ENCODE peak calls at places on chromosome 6, in four cellular contexts. M, N, O and J are unnamed samples.
A peak's percentile ranks its signal among the peaks of the same experiment; 100 is the strongest.

GRCh38 chr6:26743157-26743821 is 83.7 kb upstream of the ZNF322 start:
- DNase-seq in M (no peak), N (peak; percentile 51), O (no peak), J (peak; percentile 53)

GRCh38 chr6:44416103-44416502 is 28.6 kb downstream of the CDC5L start:
- DNase-seq in N (peak; percentile 34), O (peak; percentile 2), M (no peak), J (peak; percentile 41)

GRCh38 chr6:36592221-36592655 is 1.9 kb upstream of the SRSF3 start:
- DNase-seq in N (no peak), O (no peak), M (no peak), J (no peak)

GRCh38 chr6:98416027-98416426 is 418.3 kb upstream of the POU3F2 start:
- DNase-seq in N (no peak), O (no peak), M (no peak), J (no peak)

GRCh38 chr6:35487653-35488516 is 9.0 kb downstream of the TEAD3 start:
- DNase-seq in O (no peak), M (no peak), N (peak; percentile 62), J (peak; percentile 21)

GRCh38 chr6:26296857-26297648 is 67.9 kb upstream of the BTN3A2 start:
- DNase-seq in M (no peak), N (no peak), O (no peak), J (peak; percentile 23)

GRCh38 chr6:144816936-144817335 is 531.8 kb downstream of the UTRN start:
- DNase-seq in N (no peak), M (no peak), O (no peak), J (no peak)

GRCh38 chr6:170532867-170533488 is 20.1 kb downstream of the PSMB1 start:
- DNase-seq in M (no peak), O (no peak), N (no peak), J (no peak)

GRCh38 chr6:139587469-139587868 is 213.0 kb upstream of the CITED2 start:
- DNase-seq in O (peak; percentile 79), N (peak; percentile 79), M (no peak), J (peak; percentile 88)

GRCh38 chr6:73088138-73088813 is 137.0 kb downstream of the KHDC1L start:
- DNase-seq in N (no peak), M (no peak), O (no peak), J (no peak)

GRCh38 chr6:36423101-36423824 is 19.4 kb downstream of the PXT1 start:
- DNase-seq in M (peak; percentile 98), N (peak; percentile 98), O (peak; percentile 91), J (peak; percentile 96)

GRCh38 chr6:141635621-141636020 is 497.1 kb upstream of the GJE1 start:
- DNase-seq in M (no peak), N (no peak), O (no peak), J (no peak)

GRCh38 chr6:133895573-133896343 is 6.8 kb downstream of the TCF21 start:
- DNase-seq in M (no peak), O (no peak), N (peak; percentile 44), J (peak; percentile 48)

GRCh38 chr6:141259832-141260231 is 872.9 kb upstream of the GJE1 start:
- DNase-seq in N (no peak), O (no peak), M (no peak), J (peak; percentile 43)

GRCh38 chr6:156634048-156634447 is 143.1 kb upstream of the ARID1B start:
- DNase-seq in M (no peak), O (no peak), N (no peak), J (no peak)

GRCh38 chr6:135329851-135330803 is 149.0 kb downstream of the MYB start:
- DNase-seq in N (no peak), O (no peak), M (no peak), J (no peak)

GRCh38 chr6:116447052-116447451 is 14.1 kb upstream of the CALHM6 start:
- DNase-seq in O (no peak), M (no peak), N (peak; percentile 35), J (no peak)

GRCh38 chr6:24451581-24452041 is 37.8 kb downstream of the GPLD1 start:
- DNase-seq in O (no peak), N (no peak), M (no peak), J (no peak)

GRCh38 chr6:113829702-113830058 is 27.5 kb upstream of the MARCKS start:
- DNase-seq in N (peak; percentile 48), M (no peak), O (no peak), J (peak; percentile 55)

GRCh38 chr6:16322666-16323312 is 84.4 kb downstream of the GMPR start:
- DNase-seq in N (peak; percentile 62), M (peak; percentile 33), O (peak; percentile 87), J (peak; percentile 62)

GRCh38 chr6:51472745-51473483 is 614.5 kb downstream of the PKHD1 start:
- DNase-seq in O (no peak), M (no peak), N (no peak), J (no peak)

GRCh38 chr6:90860822-90861601 is 274.1 kb upstream of the MAP3K7 start:
- DNase-seq in M (no peak), N (no peak), O (no peak), J (no peak)

GRCh38 chr6:47822856-47823554 is 41.2 kb downstream of the OPN5 start:
- DNase-seq in M (no peak), O (no peak), N (no peak), J (no peak)

GRCh38 chr6:135624402-135625297 is 127.1 kb upstream of the AHI1 start:
- DNase-seq in N (no peak), M (no peak), O (no peak), J (no peak)

GRCh38 chr6:35181933-35182612 is 31.7 kb upstream of the SCUBE3 start:
- DNase-seq in O (no peak), M (peak; percentile 40), N (peak; percentile 87), J (peak; percentile 86)

GRCh38 chr6:21996425-21997207 is 300.2 kb downstream of the PRL start:
- DNase-seq in M (no peak), O (no peak), N (peak; percentile 24), J (no peak)

GRCh38 chr6:163775313-163775712 is 360.8 kb downstream of the QKI start:
- DNase-seq in M (no peak), N (no peak), O (no peak), J (no peak)

GRCh38 chr6:29017428-29017802 is 12.3 kb upstream of the ZNF311 start:
- DNase-seq in N (no peak), O (no peak), M (no peak), J (no peak)
- TF ChIP-seq CTCF in N (no peak), O (no peak), M (no peak), J (no peak)

GRCh38 chr6:30885999-30886896 is 1.9 kb downstream of the DDR1 start:
- DNase-seq in N (peak; percentile 69), M (no peak), O (peak; percentile 26), J (peak; percentile 39)
- H3K4me3 ChIP-seq in N (peak overlapping the region; percentile 60), M (peak overlapping the region; percentile 11), O (peak overlapping the region; percentile 83), J (peak overlapping the region; percentile 78)

DNA sequence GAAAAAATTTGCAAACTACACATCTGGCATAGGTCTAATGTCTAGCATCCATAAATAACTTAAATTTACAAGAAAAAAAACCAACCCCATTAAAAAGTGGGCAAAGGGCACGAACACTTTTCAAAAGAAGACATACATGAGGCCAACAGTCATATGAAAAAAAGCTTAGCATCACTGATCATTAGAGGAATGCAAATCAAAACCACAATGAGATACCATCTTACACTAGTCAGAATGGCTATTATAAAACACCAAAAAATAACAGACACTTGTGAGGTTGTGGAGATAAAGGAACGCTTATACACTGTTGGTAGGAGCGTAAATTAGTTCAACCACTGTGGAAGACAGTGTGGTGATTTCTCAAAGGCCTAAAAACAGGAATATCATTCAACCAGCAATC is 33.7 kb upstream of the EPB41L2 start:
- DNase-seq in N (no peak), M (no peak), O (no peak), J (no peak)
- TF ChIP-seq CTCF in N (no peak), M (no peak), O (no peak), J (no peak)

GRCh38 chr6:32146687-32147086 is 5.1 kb downstream of the PRRT1 start:
- DNase-seq in M (no peak), N (no peak), O (no peak), J (no peak)

GRCh38 chr6:32148289-32148688 is 3.5 kb downstream of the PRRT1 start:
- DNase-seq in M (no peak), N (no peak), O (no peak), J (no peak)

GRCh38 chr6:32148722-32149576 is 2.8 kb downstream of the PRRT1 start:
- DNase-seq in M (peak; percentile 54), O (no peak), N (no peak), J (no peak)

GRCh38 chr6:32146287-32146686 is 5.5 kb downstream of the PRRT1 start:
- DNase-seq in N (no peak), M (no peak), O (no peak), J (peak; percentile 43)

DNA sequence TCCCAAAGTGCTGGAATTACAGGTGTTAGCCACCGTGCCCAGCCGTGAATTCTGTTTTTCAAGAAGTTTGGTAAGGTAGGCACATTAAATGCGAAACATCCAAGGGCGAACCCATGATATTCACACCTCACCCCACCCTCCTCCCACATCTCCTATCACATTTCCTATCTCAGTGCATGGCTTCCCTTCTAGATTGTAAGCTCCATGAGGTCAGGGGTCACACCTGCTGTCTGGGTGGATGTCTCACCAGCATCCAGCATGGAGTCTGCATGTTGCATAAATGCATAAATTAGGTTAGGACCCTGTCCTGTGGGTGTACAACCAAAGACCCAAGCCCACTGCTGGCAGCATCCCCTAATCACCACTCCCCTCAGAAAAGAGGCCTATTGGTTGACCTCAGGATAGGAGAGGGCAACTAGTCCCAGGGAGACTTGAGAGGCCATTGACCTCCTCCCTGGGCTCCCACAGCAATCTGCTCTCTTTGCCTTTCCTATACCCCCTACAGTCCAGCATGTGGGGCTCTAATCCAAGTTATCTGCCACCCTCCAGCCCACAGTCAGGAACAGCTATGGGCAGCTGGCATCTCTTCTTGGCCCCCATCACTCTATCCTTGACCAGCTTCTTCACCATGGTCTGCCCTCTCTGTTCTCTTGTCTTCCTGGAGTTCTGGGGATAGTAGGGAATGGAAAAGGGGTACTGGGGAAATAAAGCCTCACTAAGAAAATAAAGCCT is 4.2 kb downstream of the PRRT1 start:
- DNase-seq in M (no peak), O (no peak), N (no peak), J (no peak)
- H3K4me3 ChIP-seq in M (no peak overlapping the region), O (no peak overlapping the region), N (no peak overlapping the region), J (no peak overlapping the region)

GRCh38 chr6:66555082-66555481 is 848.1 kb upstream of the EYS start:
- DNase-seq in M (no peak), N (no peak), O (no peak), J (no peak)

GRCh38 chr6:66556936-66557335 is 849.9 kb upstream of the EYS start:
- DNase-seq in M (no peak), N (no peak), O (no peak), J (no peak)

GRCh38 chr6:66561479-66561878 is 854.5 kb upstream of the EYS start:
- DNase-seq in N (no peak), O (no peak), M (no peak), J (no peak)

DNA sequence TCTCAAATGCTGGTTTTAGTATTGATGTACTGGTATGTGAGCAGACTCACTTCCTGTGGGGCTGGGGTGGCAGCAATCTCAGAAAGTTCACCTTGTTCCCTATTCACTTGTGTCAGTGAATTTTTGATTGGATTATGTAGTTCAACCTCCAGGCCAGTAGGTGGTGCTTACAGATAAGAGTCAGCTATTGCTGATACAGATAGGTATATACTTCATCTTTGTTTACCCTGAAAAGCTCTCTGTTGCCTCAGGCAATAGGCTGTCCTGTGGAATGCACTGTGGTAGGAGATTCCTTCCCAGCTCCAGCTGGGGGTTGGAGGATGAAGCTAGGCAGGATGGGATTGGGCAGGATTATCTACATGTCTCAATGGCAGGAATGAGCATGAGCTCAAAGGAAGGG is 851.2 kb upstream of the EYS start:
- DNase-seq in O (no peak), M (no peak), N (no peak), J (no peak)
- TF ChIP-seq CTCF in O (peak; percentile 17), M (no peak), N (no peak), J (no peak)